ENCODE peak calls at places on chromosomes 4 and X, in nine cellular contexts. P is epithelial cell of esophagus, R is left ventricle myocardium inferior, S is fibroblast of the aortic adventitia, W is suprapubic skin, X is GM06990, H is kidney, B is iPS DF 6.9, M is HAP-1. N is an unnamed sample.

GRCh38 chrX:9114245-9114644 is 80.3 kb upstream of the FAM9B start:
- DNase-seq in X (no peak), P (no peak), H (no peak), B (no peak), M (no peak), R (no peak), S (no peak), W (no peak), N (no peak)

GRCh38 chrX:110412971-110413726 is 54.5 kb downstream of the RTL9 start:
- DNase-seq in R (peak), W (peak), M (peak), B (peak), X (peak), H (peak), S (peak), P (peak), N (peak)

GRCh38 chrX:119095936-119096335 is 23.1 kb downstream of the CT47C1 start:
- DNase-seq in M (no peak), H (no peak), B (no peak), S (no peak), P (no peak), X (no peak), R (no peak), W (no peak), N (no peak)

GRCh38 chr4:78971326-78971725 is 32.1 kb upstream of the PAQR3 start:
- DNase-seq in W (no peak), X (no peak), S (no peak), H (no peak), M (no peak), P (no peak), R (no peak), B (no peak), N (no peak)

GRCh38 chr4:40016007-40016406 is 38.3 kb upstream of the PDS5A start:
- DNase-seq in P (no peak), W (no peak), M (no peak), B (no peak), H (no peak), R (no peak), X (no peak), S (no peak), N (no peak)

GRCh38 chr4:3825530-3825929 is 59.3 kb downstream of the ADRA2C start:
- DNase-seq in M (no peak), R (no peak), H (peak), S (no peak), W (no peak), P (no peak), B (no peak), X (no peak), N (no peak)

GRCh38 chrX:63506320-63506719 is 155.2 kb upstream of the SPIN4 start:
- DNase-seq in W (no peak), H (no peak), R (no peak), P (peak), M (peak), B (no peak), S (peak), X (no peak), N (peak)

GRCh38 chr4:86569103-86569870 is 24.8 kb upstream of the PTPN13 start:
- DNase-seq in H (no peak), X (no peak), P (no peak), M (no peak), R (no peak), S (no peak), B (no peak), W (no peak), N (peak)

GRCh38 chr4:121562833-121563232 is 133.9 kb downstream of the ANXA5 start:
- DNase-seq in M (no peak), S (no peak), X (no peak), P (no peak), W (no peak), H (no peak), R (no peak), B (no peak), N (no peak)

GRCh38 chr4:30953799-30954198 is 233.6 kb downstream of the PCDH7 start:
- DNase-seq in H (no peak), X (no peak), S (no peak), P (no peak), M (no peak), W (no peak), R (no peak), B (no peak), N (no peak)

GRCh38 chrX:3811331-3812311 is 98.2 kb upstream of the PRKX start:
- DNase-seq in S (peak), P (peak), W (no peak), H (no peak), M (peak), X (peak), R (no peak), B (no peak), N (peak)

GRCh38 chr4:114659386-114660008 is 60.9 kb downstream of the UGT8 start:
- DNase-seq in X (peak), P (peak), B (peak), W (no peak), H (no peak), M (peak), S (peak), R (peak), N (peak)

GRCh38 chrX:34918856-34919255 is 23.7 kb upstream of the FAM47B start:
- DNase-seq in R (no peak), B (peak), X (no peak), M (peak), H (no peak), S (peak), W (no peak), P (peak), N (no peak)

GRCh38 chr4:124178449-124179021 is 534.0 kb downstream of the ANKRD50 start:
- DNase-seq in P (peak), W (no peak), R (no peak), B (no peak), M (no peak), X (no peak), S (peak), H (no peak), N (no peak)
- H3K4me3 ChIP-seq in P (no peak), W (no peak), R (no peak), B (no peak), M (no peak), X (no peak), S (no peak), H (no peak), N (no peak)

GRCh38 chr4:112704991-112705845 is 68.3 kb downstream of the LARP7 start:
- DNase-seq in B (no peak), M (peak), H (no peak), X (peak), W (peak), R (peak), S (peak), P (peak), N (no peak)
- H3K4me3 ChIP-seq in B (peak), M (peak), H (peak), X (peak), W (peak), R (peak), S (peak), P (no peak), N (peak)

GRCh38 chr4:80538276-80538926 is 202.9 kb downstream of the CFAP299 start:
- DNase-seq in P (peak), R (no peak), W (no peak), H (no peak), M (no peak), B (no peak), S (peak), X (no peak), N (no peak)

GRCh38 chr4:80542747-80543146 is 207.2 kb downstream of the CFAP299 start:
- DNase-seq in H (no peak), W (no peak), B (no peak), R (no peak), P (no peak), M (no peak), X (no peak), S (no peak), N (no peak)

GRCh38 chr4:80540349-80540748 is 204.8 kb downstream of the CFAP299 start:
- DNase-seq in W (no peak), H (no peak), P (no peak), B (no peak), R (no peak), S (no peak), M (no peak), X (no peak), N (no peak)

GRCh38 chr4:80539190-80539589 is 203.7 kb downstream of the CFAP299 start:
- DNase-seq in B (no peak), H (no peak), P (no peak), M (no peak), W (no peak), S (no peak), R (no peak), X (no peak), N (no peak)

DNA sequence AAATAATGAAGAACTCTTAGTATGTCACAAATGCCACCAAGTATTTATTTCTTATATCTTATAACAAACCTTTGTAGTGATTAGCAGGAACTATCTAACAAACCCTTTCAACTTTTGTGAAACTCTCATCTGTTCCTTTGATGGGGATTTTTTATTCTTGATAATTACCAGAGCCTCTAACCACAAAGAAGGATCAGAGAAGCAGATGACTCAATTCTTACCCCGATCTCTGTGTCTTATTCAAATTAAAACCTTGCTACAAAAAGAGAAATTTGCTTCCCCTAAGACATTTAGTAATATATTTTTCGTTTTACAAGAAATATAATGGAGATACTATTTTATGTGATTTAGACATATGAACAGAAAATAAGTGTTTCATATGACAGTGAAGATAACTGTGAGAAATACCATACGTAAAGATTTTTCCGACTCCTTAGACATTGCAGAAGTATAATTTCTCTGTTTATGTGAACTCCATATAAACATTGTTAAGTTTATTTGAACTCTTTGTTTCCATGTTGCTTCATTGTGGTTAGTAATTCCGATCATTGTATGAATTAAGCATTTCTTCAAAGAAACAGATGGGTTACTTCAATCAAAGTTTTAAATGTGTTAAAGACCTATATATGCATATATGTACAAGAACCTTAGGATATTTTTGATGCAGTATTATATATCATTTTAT is 205.4 kb downstream of the CFAP299 start:
- DNase-seq in X (peak), S (no peak), W (no peak), R (no peak), H (no peak), B (no peak), P (no peak), M (no peak), N (peak)
- H3K4me3 ChIP-seq in X (no peak), S (no peak), W (no peak), R (no peak), H (no peak), B (no peak), P (no peak), M (no peak), N (no peak)

GRCh38 chr4:183038436-183038835 is 60.6 kb upstream of the WWC2 start:
- DNase-seq in H (no peak), P (no peak), X (no peak), M (no peak), W (no peak), B (no peak), S (no peak), R (no peak), N (no peak)

GRCh38 chr4:183030823-183031222 is 68.2 kb upstream of the WWC2 start:
- DNase-seq in S (no peak), X (no peak), B (no peak), W (no peak), H (no peak), P (no peak), R (no peak), M (no peak), N (no peak)

DNA sequence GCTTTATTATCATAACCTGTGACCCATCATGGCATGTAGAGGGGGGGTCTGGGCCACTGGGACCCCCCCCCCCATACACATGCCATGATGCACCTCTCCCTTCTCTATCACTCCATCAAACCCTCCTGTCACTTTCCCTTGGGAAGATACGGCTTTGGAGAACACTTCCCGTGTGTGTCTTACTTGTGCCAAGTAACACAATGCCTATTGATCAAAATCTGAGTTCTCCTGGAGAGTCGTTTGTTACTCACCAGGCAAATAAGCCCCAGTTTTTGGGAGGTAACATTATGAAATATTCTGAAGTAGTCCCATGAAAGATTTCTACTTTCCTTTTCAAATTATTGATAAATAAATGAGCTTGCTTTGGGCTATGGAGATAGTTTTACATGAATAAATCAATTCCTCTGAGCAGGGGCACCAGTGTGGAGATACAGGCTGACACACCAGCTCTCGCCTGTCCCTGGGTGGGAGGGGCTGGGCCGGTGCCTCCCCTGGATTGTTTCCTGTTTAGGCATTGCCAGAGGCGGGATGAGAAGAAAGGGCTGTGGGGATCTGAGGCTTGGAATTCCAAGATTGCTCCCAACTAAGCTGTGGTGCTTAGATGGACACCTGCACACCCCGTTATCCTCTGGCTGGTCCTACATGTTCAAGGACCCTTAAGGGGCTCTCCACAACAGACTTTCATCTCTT is 63.2 kb upstream of the WWC2 start:
- DNase-seq in P (no peak), B (no peak), S (no peak), M (peak), X (no peak), R (no peak), W (no peak), H (no peak), N (no peak)
- H3K4me3 ChIP-seq in P (no peak), B (no peak), S (no peak), M (no peak), X (no peak), R (no peak), W (no peak), H (no peak), N (no peak)

GRCh38 chr4:2694691-2695090 is 61.4 kb downstream of the TNIP2 start:
- DNase-seq in P (no peak), R (no peak), H (no peak), W (no peak), X (no peak), M (no peak), B (no peak), S (no peak), N (no peak)

GRCh38 chr4:2698504-2698903 is 57.6 kb downstream of the TNIP2 start:
- DNase-seq in B (no peak), P (no peak), H (no peak), X (no peak), S (no peak), M (no peak), W (no peak), R (no peak), N (no peak)

GRCh38 chr4:2695661-2696060 is 60.5 kb downstream of the TNIP2 start:
- DNase-seq in P (no peak), M (no peak), X (no peak), W (no peak), H (no peak), S (no peak), B (no peak), R (no peak), N (no peak)

GRCh38 chr4:2697995-2698414 is 58.1 kb downstream of the TNIP2 start:
- DNase-seq in P (no peak), W (no peak), M (no peak), X (no peak), H (no peak), S (no peak), R (no peak), B (no peak), N (no peak)

DNA sequence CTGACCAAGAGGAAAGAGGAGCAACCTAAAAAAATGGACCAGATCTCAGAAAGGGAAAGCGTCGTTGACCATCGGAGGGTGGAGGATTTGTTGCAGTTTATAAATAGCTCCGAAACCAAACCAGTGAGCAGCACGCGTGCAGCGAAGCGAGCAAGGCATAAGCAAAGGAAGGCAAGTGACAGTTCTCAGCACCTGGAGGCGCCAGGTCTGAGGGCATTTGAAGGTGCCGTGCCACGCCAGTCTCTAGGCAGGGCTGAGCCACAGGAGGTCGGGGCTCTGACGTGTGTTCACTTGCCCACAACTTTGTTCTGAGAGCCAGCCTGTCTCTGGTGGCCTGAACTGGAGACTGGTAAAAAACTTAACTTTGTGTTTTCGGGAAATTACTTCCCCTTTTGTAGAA is 59.7 kb downstream of the TNIP2 start:
- DNase-seq in S (no peak), M (no peak), H (no peak), P (no peak), W (no peak), B (no peak), R (no peak), X (peak), N (peak)
- H3K4me3 ChIP-seq in S (no peak), M (no peak), H (no peak), P (no peak), W (no peak), B (no peak), R (no peak), X (no peak), N (peak)

GRCh38 chr4:53123819-53124218 is 242.0 kb downstream of the SCFD2 start:
- DNase-seq in W (no peak), B (no peak), R (no peak), M (no peak), S (no peak), H (no peak), X (no peak), P (no peak), N (no peak)
- H3K4me3 ChIP-seq in W (no peak), B (no peak), R (no peak), M (no peak), S (no peak), H (no peak), X (no peak), P (no peak), N (no peak)

N was measured in GM12865.